ENCODE peak calls at places on chromosomes 3 and 15, in seven cellular contexts. Z is GM23248, L is heart right ventricle, F is pancreas, C is endodermal cell, I is left lung, X is heart left ventricle. K is an unnamed sample.

GRCh38 chr3:188294823-188295487 is 141.0 kb downstream of the LPP start:
- DNase-seq in Z (peak; percentile 96), L (no peak), F (peak; percentile 66), C (no peak), I (no peak), X (no peak), K (no peak)

GRCh38 chr3:193875601-193876321 is 260.2 kb upstream of the HES1 start:
- DNase-seq in Z (no peak), L (no peak), F (no peak), C (peak; percentile 16), I (no peak), X (no peak), K (no peak)

GRCh38 chr3:190877925-190878324 is 15.4 kb upstream of the GMNC start:
- DNase-seq in Z (no peak), L (no peak), F (no peak), C (peak; percentile 68), I (peak; percentile 52), X (no peak), K (no peak)

GRCh38 chr3:161854232-161854771 is 357.7 kb downstream of the OTOL1 start:
- DNase-seq in Z (peak; percentile 45), L (no peak), F (no peak), C (peak; percentile 87), I (no peak), X (no peak), K (no peak)

GRCh38 chr3:58271901-58272501 is 34.0 kb upstream of the RPP14 start:
- DNase-seq in Z (peak; percentile 93), L (no peak), F (no peak), C (no peak), I (no peak), X (no peak), K (no peak)

GRCh38 chr3:45790611-45791010 is 5.7 kb downstream of the SLC6A20 start:
- DNase-seq in Z (no peak), L (no peak), F (no peak), C (peak; percentile 34), I (no peak), X (no peak), K (no peak)

GRCh38 chr3:130707914-130708601 is 38.6 kb downstream of the PIK3R4 start:
- DNase-seq in Z (no peak), L (no peak), F (no peak), C (no peak), I (no peak), X (no peak), K (no peak)

GRCh38 chr3:159144472-159144871 is 342.6 kb downstream of the MFSD1 start:
- DNase-seq in Z (no peak), L (no peak), F (no peak), C (no peak), I (no peak), X (no peak), K (no peak)

GRCh38 chr15:87347806-87348515 is 908.6 kb downstream of the NTRK3 start:
- DNase-seq in Z (no peak), L (no peak), F (no peak), C (no peak), I (no peak), X (no peak), K (no peak)

GRCh38 chr3:59412506-59412905 is 362.7 kb upstream of the CFAP20DC start:
- DNase-seq in Z (peak; percentile 58), L (no peak), F (no peak), C (no peak), I (no peak), X (no peak), K (no peak)

GRCh38 chr3:125144653-125145314 is 67.8 kb downstream of the SLC12A8 start:
- DNase-seq in Z (no peak), L (no peak), F (no peak), C (peak; percentile 77), I (no peak), X (no peak), K (no peak)

GRCh38 chr3:71144525-71145253 is 438.8 kb downstream of the FOXP1 start:
- DNase-seq in Z (no peak), L (no peak), F (no peak), C (no peak), I (no peak), X (no peak), K (no peak)

GRCh38 chr3:174541708-174542107 is 317.4 kb upstream of the NAALADL2 start:
- DNase-seq in Z (peak; percentile 72), L (no peak), F (no peak), C (no peak), I (no peak), X (no peak), K (no peak)

DNA sequence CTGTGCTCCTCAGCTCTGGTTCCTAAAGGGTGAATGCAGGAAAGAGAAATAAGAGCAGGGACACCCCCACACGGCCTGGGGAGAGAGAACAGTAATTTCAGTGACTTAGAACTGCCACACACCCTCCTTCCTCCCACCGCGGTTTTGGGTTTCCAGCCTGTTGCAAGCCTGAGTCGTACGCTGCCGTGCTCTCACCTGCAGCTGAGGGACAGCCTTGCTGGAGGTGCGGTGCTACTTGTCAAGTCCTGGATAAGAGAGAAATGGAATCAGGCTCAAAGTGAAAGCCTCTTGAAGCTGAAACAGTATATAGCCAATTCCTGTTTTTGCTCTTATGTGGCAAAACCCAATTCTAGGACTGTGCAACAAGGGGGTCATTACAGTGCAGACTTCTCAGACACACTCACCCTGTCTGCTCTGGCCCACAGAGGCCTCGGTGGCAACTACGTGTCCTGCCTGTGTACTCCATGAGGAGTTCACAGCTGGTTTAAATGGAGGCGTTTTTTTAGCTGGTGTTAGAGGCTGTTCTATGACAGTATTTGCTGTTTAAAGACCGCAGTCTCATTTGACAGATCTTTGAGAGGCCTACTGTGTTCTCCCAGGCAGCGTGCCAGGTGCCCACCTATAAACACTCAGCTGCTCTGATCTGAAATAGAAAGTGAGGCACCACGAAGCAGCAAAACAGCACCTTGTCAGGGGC is 42.9 kb downstream of the TBC1D2B start:
- DNase-seq in Z (no peak), L (no peak), F (no peak), C (no peak), I (peak; percentile 83), X (no peak), K (peak; percentile 74)
- H3K4me1 ChIP-seq in Z (no peaks in the 10 kb centered on the region), L (peaks cover 81% of the 10 kb centered on the region), F (peaks cover 29% of the 10 kb centered on the region), C (no peaks in the 10 kb centered on the region), I (peaks cover 88% of the 10 kb centered on the region), X (peaks cover 38% of the 10 kb centered on the region), K (peaks cover 68% of the 10 kb centered on the region)

GRCh38 chr15:100696452-100696851 is 94.1 kb downstream of the ASB7 start:
- DNase-seq in Z (no peak), L (no peak), F (no peak), C (no peak), I (no peak), X (no peak), K (no peak)
- H3K4me1 ChIP-seq in Z (peaks cover 5% of the 10 kb centered on the region), L (no peaks in the 10 kb centered on the region), F (no peaks in the 10 kb centered on the region), C (no peaks in the 10 kb centered on the region), I (peaks cover 8% of the 10 kb centered on the region), X (no peaks in the 10 kb centered on the region), K (peaks cover 25% of the 10 kb centered on the region)

GRCh38 chr15:45588199-45588910 is 1.2 kb downstream of the BLOC1S6 start:
- DNase-seq in Z (peak; percentile 40), L (no peak), F (no peak), C (no peak), I (no peak), X (no peak), K (no peak)
- H3K4me1 ChIP-seq in Z (peaks cover 29% of the 10 kb centered on the region), L (peaks cover 64% of the 10 kb centered on the region), F (peaks cover 25% of the 10 kb centered on the region), C (peaks cover 3% of the 10 kb centered on the region), I (peaks cover 54% of the 10 kb centered on the region), X (peaks cover 30% of the 10 kb centered on the region), K (peaks cover 63% of the 10 kb centered on the region)

GRCh38 chr3:24058940-24059705 is 114.0 kb downstream of the NR1D2 start:
- DNase-seq in Z (no peak), L (no peak), F (no peak), C (no peak), I (no peak), X (no peak), K (no peak)
- H3K4me1 ChIP-seq in Z (peaks cover 14% of the 10 kb centered on the region), L (no peaks in the 10 kb centered on the region), F (no peaks in the 10 kb centered on the region), C (no peaks in the 10 kb centered on the region), I (no peaks in the 10 kb centered on the region), X (no peaks in the 10 kb centered on the region), K (peaks cover 18% of the 10 kb centered on the region)

GRCh38 chr3:16066545-16066944 is 107.9 kb upstream of the GALNT15 start:
- DNase-seq in Z (peak; percentile 72), L (no peak), F (no peak), C (no peak), I (no peak), X (no peak), K (no peak)

GRCh38 chr3:16066975-16067374 is 107.5 kb upstream of the GALNT15 start:
- DNase-seq in Z (peak; percentile 93), L (no peak), F (no peak), C (no peak), I (no peak), X (no peak), K (no peak)

GRCh38 chr3:16067837-16068471 is 106.5 kb upstream of the GALNT15 start:
- DNase-seq in Z (peak; percentile 66), L (no peak), F (no peak), C (no peak), I (no peak), X (no peak), K (no peak)

GRCh38 chr3:16063603-16064002 is 110.9 kb upstream of the GALNT15 start:
- DNase-seq in Z (no peak), L (no peak), F (no peak), C (no peak), I (no peak), X (no peak), K (no peak)

DNA sequence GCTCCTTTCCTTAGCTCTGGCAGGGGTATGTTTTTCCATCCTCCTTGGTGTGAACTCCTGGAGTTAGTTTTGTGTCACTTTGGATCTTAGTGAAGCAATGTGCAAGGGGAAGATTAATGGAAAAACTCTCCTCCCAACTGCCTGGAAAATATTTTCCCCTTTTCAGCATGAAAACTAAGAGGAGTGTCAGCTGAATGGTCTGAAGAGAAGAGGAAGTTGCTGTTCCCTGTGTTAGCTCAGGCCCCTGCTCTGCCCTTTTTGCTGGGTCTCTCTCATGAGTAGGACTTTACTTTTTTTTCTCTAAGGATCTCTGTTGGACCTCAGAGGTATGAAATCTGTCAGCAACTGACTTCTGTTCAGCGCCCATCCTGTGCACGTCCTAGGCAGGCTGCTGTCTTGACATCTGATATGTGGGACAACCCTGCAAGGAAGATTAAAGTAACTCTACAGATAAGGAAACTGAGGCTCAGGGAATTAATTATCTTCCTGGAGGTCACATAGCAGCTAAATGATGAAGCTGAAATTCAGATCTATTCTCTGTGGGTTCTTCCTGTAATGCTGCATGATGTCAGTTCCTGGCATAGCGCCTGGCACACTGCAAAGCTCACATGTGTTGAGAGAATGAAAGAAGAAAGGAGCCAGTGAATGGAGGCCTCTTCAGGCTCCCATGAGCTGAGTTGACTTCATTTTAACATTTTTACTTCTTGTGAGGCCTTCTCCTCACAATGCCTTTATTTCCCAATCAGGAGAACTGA is 109.6 kb upstream of the GALNT15 start:
- DNase-seq in Z (peak; percentile 92), L (peak; percentile 65), F (no peak), C (no peak), I (no peak), X (peak; percentile 89), K (no peak)
- H3K4me1 ChIP-seq in Z (peaks cover 76% of the 10 kb centered on the region), L (peaks cover 40% of the 10 kb centered on the region), F (no peaks in the 10 kb centered on the region), C (no peaks in the 10 kb centered on the region), I (peaks cover 9% of the 10 kb centered on the region), X (peaks cover 25% of the 10 kb centered on the region), K (peaks cover 38% of the 10 kb centered on the region)

DNA sequence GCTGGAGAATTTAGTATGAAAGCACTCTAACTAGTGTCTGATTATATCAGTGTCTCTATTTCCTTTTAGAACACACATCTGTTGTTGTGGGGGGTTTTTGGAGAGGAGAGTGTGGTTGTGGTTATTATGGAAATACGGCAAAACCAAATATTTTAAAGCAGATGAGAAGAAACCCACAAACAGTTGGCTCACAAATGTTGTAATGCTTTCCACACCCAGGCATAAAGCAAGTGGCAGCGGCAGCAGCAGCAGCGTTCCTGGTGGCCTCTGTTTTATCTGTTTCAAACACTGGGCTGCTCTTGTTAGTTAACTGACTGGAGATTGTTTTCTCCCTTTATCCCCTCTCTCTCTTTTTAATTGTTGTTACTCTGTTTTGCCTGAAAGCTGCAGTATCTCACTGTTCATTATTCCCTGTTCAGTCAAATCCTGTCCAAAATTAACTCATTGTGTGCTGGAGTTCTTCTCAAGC is 1045.5 kb upstream of the NR2F2 start:
- DNase-seq in Z (peak; percentile 48), L (no peak), F (no peak), C (peak; percentile 58), I (no peak), X (no peak), K (no peak)
- H3K4me1 ChIP-seq in Z (peaks cover 9% of the 10 kb centered on the region), L (peaks cover 14% of the 10 kb centered on the region), F (no peaks in the 10 kb centered on the region), C (peaks cover 7% of the 10 kb centered on the region), I (no peaks in the 10 kb centered on the region), X (peaks cover 3% of the 10 kb centered on the region), K (no peaks in the 10 kb centered on the region)